ENCODE peak calls at places on chromosomes 4 and X, in four cellular contexts. R, J, O and U are unnamed samples. For H3K9me3, the result is how much of the 10 kb centered on the place peaks cover.

GRCh38 chrX:130772313-130773140 is 130.5 kb downstream of the ENOX2 start:
- DNase-seq in O (no peak), R (no peak), J (peak), U (no peak)

GRCh38 chrX:75132672-75133071 is 23.4 kb downstream of the ABCB7 start:
- DNase-seq in R (no peak), J (no peak), O (no peak), U (no peak)

GRCh38 chrX:130024127-130024526 is 41.7 kb downstream of the BCORL1 start:
- DNase-seq in R (peak), O (peak), J (peak), U (peak)

GRCh38 chr4:185304944-185305690 is 90.6 kb downstream of the LRP2BP start:
- DNase-seq in J (peak), O (no peak), R (peak), U (no peak)

GRCh38 chr4:72391281-72391680 is 177.7 kb downstream of the ADAMTS3 start:
- DNase-seq in J (no peak), R (no peak), O (no peak), U (no peak)

GRCh38 chrX:137119049-137119448 is 85.3 kb upstream of the GPR101 start:
- DNase-seq in O (no peak), R (no peak), J (peak), U (no peak)

GRCh38 chr4:40865696-40866095 is 115.9 kb downstream of the NSUN7 start:
- DNase-seq in R (no peak), J (peak), O (no peak), U (no peak)

GRCh38 chr4:181877329-181877848 is 365.8 kb upstream of the TENM3 start:
- DNase-seq in J (no peak), R (no peak), O (no peak), U (no peak)

GRCh38 chr4:134552063-134552462 is 350.5 kb upstream of the PABPC4L start:
- DNase-seq in J (no peak), O (no peak), R (no peak), U (no peak)

GRCh38 chrX:1673337-1673736 is 58.5 kb downstream of the ASMT start:
- DNase-seq in R (no peak), J (peak), O (no peak), U (no peak)

GRCh38 chrX:7132335-7133035 is 15.0 kb upstream of the STS start:
- DNase-seq in J (peak), O (no peak), R (peak), U (no peak)

GRCh38 chrX:9204560-9204959 is 170.6 kb upstream of the FAM9B start:
- DNase-seq in J (peak), O (no peak), R (no peak), U (no peak)

GRCh38 chr4:40731792-40732245 is 17.9 kb upstream of the NSUN7 start:
- DNase-seq in R (peak), O (peak), J (no peak), U (no peak)

GRCh38 chr4:189313861-189314513 is 626.7 kb upstream of the FRG1 start:
- DNase-seq in J (no peak), R (no peak), O (no peak), U (no peak)

GRCh38 chr4:186104114-186104894 is at the start of gene FAM149A:
- DNase-seq in O (no peak), R (peak), J (no peak), U (peak)

GRCh38 chrX:124518888-124519287 is 172.5 kb downstream of the SH2D1A start:
- DNase-seq in J (peak), R (no peak), O (no peak), U (no peak)

GRCh38 chrX:40773809-40774208 is 38.5 kb upstream of the MED14 start:
- DNase-seq in O (no peak), J (peak), R (no peak), U (no peak)

GRCh38 chr4:76388160-76388908 is 32.6 kb downstream of the CCDC158 start:
- DNase-seq in R (no peak), J (no peak), O (no peak), U (no peak)

GRCh38 chrX:150887906-150888465 is 10.5 kb downstream of the CD99L2 start:
- DNase-seq in O (no peak), J (peak), R (no peak), U (no peak)

GRCh38 chr4:113316879-113317278 is 267.4 kb downstream of the ANK2 start:
- DNase-seq in R (no peak), O (no peak), J (no peak), U (no peak)

GRCh38 chr4:182918791-182919302 is 1.7 kb upstream of the DCTD start:
- DNase-seq in O (no peak), J (no peak), R (no peak), U (no peak)

GRCh38 chr4:184437565-184437964 is 36.8 kb downstream of the IRF2 start:
- DNase-seq in R (no peak), J (no peak), O (no peak), U (no peak)

GRCh38 chrX:107449490-107450175 is at the start of gene FRMPD3:
- DNase-seq in O (no peak), R (no peak), J (no peak), U (no peak)

GRCh38 chr4:72076562-72076961 is 44.8 kb downstream of the NPFFR2 start:
- DNase-seq in J (peak), O (no peak), R (no peak), U (no peak)

GRCh38 chr4:24475756-24476155 is 108.6 kb downstream of the DHX15 start:
- DNase-seq in J (no peak), R (no peak), O (no peak), U (no peak)

GRCh38 chrX:53445977-53446376 is 11.8 kb upstream of the HSD17B10 start:
- DNase-seq in O (peak), J (peak), R (peak), U (no peak)

GRCh38 chrX:41903544-41903943 is 19.8 kb downstream of the CASK start:
- DNase-seq in J (no peak), O (no peak), R (no peak), U (no peak)
- H3K9me3 ChIP-seq in J (under half), O (under half), R (under half), U (under half)

DNA sequence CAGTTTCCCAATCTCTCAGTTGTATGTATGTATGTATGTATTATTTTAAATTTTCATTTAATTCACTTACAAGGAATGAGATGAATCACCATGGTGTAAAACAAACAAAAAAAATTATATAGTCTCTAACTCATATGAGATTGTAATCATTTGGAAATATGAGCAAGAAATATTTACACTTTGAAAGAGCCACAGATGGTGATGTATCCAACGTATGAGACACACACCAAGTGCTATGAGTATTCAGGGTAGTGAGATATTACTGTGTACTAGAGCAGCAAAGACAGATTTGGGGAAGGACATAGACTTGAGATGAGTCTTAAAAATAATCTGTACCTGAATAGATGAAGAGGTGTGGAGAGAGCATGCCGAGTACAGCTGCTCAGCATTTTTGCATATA is 1154.4 kb downstream of the RAPGEF2 start:
- DNase-seq in J (peak), R (no peak), O (no peak), U (no peak)
- H3K9me3 ChIP-seq in J (under half), R (under half), O (under half), U (under half)

GRCh38 chr4:836003-836511 is 10.1 kb upstream of the CPLX1 start:
- DNase-seq in O (no peak), R (no peak), J (no peak), U (no peak)

GRCh38 chr4:833156-833555 is 7.2 kb upstream of the CPLX1 start:
- DNase-seq in O (no peak), J (no peak), R (no peak), U (no peak)

GRCh38 chr4:833731-834367 is 7.9 kb upstream of the CPLX1 start:
- DNase-seq in O (no peak), J (no peak), R (no peak), U (no peak)

GRCh38 chr4:835148-836002 is 9.4 kb upstream of the CPLX1 start:
- DNase-seq in R (peak), J (no peak), O (peak), U (no peak)

DNA sequence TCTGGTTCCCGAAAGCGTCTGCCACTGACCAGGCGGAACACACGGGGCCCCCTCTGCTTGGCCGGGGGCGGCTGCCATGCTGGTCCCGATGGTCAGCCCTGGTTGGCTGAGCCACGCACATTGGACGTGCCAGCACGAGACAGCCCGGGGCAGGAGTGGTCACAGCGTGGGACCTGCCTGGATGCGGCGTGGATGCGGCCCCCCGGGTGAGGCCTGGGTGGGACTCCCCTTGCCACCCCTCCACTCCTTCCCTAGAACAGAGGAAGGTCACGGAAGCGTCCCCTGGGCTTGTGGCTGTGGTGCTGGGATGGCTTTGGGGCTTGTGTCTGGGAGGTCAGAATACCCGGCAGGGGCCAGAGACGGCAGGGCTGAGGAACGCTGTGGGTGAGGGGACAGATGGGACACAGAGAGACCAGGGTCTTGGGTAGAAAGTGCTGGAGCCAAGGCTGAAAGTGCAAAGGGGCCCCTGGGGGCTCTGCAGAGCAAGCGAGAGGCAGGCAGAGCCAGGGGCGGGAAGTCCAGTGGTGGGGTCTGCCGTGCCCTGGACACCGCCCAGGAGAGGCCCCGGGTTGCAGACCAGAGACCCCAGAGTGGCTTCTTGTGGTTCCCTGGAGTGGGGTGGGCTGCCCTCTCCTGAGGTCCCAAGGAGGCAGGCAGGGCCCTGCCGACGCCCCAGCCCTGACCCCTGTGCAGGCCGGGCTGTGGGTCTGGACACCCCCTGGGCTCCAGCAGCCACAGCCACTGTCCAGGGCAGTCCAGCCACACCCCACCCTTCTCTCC is 8.6 kb upstream of the CPLX1 start:
- DNase-seq in R (no peak), O (peak), J (no peak), U (no peak)
- H3K9me3 ChIP-seq in R (under half), O (under half), J (under half), U (under half)

GRCh38 chrX:48913605-48914366 is 2.3 kb upstream of the SLC35A2 start:
- DNase-seq in O (no peak), J (no peak), R (no peak), U (no peak)

GRCh38 chrX:48917139-48917980 is 1.5 kb downstream of the PIM2 start:
- DNase-seq in O (peak), J (peak), R (peak), U (peak)

GRCh38 chrX:48911407-48912182 is at the start of gene SLC35A2:
- DNase-seq in O (peak), R (peak), J (peak), U (peak)

GRCh38 chrX:48918303-48918643 is 551 bp downstream of the PIM2 start:
- DNase-seq in J (no peak), O (no peak), R (no peak), U (no peak)

DNA sequence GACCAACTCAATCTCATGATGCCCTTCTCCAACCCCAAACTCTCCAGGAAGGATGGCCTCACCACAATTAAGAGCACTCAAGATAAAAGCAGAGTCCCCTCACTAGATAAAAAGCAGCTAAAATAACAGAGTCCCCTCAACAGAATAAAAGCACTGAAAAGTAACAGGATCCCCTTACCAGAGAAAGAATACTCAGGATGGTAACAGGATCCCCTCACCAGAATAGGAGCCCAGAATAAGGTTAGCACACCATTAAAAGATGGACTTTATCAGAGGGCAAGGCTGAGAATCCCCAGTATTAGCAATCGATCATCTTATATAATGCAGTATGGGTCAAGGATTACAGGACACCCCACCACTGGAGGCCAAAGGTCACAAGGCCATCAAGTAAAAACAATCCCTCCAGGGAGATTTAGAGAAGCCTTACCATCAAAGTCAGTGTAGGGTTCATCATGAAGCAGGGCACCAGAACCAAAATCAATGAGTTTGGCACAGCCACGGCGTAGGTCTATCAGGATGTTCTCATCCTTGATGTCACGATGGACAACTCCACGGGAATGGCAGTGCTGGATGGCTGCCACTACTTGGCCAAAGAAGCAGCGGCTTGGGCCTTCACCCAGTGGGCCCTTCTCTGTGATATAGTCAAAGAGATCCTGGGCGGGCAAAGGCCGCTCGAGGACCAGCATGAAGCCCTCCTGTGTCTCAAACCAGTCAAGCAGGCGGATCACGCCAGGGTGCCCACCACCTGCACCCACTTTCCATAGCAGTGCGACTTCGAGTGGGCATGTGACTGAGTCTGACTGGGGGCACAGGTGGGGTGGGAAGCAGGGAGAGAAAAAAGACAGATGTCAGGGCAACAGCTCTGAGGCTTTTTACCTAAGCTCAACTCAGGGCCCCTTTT is 3.4 kb upstream of the SLC35A2 start:
- DNase-seq in O (no peak), J (no peak), R (no peak), U (no peak)
- H3K9me3 ChIP-seq in O (under half), J (under half), R (under half), U (under half)

GRCh38 chr4:386708-387105 is 49.1 kb downstream of the ZNF141 start:
- DNase-seq in O (no peak), J (no peak), R (no peak), U (no peak)

GRCh38 chr4:384311-385010 is 46.8 kb downstream of the ZNF141 start:
- DNase-seq in J (no peak), O (no peak), R (no peak), U (no peak)

DNA sequence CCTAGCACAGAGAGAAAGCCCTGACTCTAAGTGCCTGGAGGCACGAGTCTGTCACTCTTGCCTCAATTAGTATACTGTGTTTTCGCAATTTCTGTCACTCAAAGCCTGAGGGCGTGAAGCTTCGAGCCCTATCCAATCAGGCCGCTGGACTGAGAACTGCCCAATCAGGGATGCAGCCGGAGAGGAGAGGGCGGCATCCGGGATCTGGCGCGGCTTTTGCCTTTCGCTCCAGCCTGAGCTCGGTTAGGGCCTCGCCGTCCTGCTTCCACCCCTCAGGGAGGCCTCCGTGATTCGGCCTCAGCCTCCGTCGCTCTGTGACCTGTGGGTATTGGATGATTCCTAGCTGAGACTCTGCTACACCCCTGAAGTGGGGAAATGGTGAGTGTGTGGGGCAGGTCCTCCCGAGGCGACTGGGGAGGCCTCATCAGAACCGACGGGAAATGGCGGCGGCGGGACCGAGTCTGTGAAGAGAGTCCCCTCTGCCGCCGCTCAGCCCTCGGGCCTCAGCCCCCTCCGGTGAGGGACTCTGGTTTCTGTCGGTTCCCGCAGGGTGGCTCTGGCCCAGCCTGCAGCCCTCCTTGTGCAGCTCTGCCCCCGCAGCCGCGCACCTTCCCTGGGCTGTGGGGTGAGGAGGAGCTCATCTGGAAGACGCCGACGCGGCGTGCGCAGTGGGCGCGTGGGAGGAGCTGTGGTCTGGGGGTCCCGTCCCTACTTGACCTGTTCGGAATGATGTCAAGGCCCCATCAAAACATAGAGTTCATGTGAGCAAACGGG is 48.5 kb downstream of the ZNF141 start:
- DNase-seq in R (no peak), J (no peak), O (no peak), U (no peak)
- H3K9me3 ChIP-seq in R (half or more), J (under half), O (half or more), U (under half)

DNA sequence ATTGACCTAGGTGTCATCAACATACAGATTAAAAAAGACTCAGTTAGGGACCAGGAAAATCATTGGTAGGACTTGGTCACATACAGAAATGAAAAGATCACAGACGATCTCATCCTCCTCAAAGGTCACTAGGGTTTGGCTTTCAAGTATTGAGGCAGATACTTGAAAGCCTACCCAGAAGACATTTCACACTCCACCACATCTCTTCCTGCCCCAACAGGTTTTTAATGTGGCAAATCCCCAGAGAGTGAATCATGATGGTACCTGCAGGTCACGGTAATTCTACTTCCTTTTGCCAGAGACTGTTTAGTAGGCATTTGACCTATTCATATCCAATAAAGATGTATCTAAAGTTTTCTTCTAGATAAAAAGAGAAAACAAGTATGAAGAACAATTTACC is 44.1 kb downstream of the INPP4B start:
- DNase-seq in O (no peak), R (no peak), J (peak), U (no peak)
- H3K9me3 ChIP-seq in O (under half), R (under half), J (under half), U (under half)

DNA sequence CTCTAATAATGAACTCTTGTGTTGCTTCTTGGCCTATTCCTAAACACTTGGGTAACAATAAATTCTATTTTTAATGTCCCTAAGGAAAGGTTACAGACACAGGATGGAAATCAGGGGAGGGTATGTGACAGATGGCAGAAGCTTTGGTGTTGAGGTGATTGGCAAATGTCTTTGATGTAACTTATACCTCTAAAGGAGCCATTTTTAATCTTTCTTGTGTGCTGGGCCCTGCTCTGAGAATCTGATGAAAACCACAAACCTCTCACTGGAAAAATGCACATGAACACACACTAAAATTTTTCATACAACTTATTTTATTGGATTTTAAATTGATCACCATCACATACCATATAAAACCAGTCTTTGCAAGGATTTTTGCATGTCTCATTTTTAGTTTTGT is 17.7 kb downstream of the FRYL start:
- DNase-seq in O (no peak), J (no peak), R (no peak), U (no peak)
- H3K9me3 ChIP-seq in O (under half), J (under half), R (under half), U (under half)